ENCODE peak calls at places on chromosome 12, in four cellular contexts. H is stomach, Q is cardiac muscle cell, L is SK-N-SH. B is an unnamed sample.

GRCh38 chr12:22250762-22251161 is 83.7 kb downstream of the ST8SIA1 start:
- DNase-seq in H (no peak), Q (no peak), L (no peak), B (no peak)

GRCh38 chr12:67714648-67715047 is 66.1 kb downstream of the DYRK2 start:
- DNase-seq in H (no peak), Q (no peak), L (no peak), B (no peak)

GRCh38 chr12:20798561-20798960 is 11.9 kb upstream of the SLCO1B3 start:
- DNase-seq in H (no peak), Q (peak; percentile 28), L (peak; percentile 14), B (no peak)

GRCh38 chr12:82686223-82687019 is at the start of gene TMTC2:
- DNase-seq in H (peak; percentile 95), Q (peak; percentile 92), L (peak; percentile 95), B (peak; percentile 95)

GRCh38 chr12:27924350-27925140 is 48.0 kb downstream of the PTHLH start:
- DNase-seq in H (no peak), Q (no peak), L (no peak), B (no peak)

GRCh38 chr12:82174936-82175335 is 183.3 kb downstream of the CCDC59 start:
- DNase-seq in H (no peak), Q (no peak), L (no peak), B (no peak)

GRCh38 chr12:53227341-53227740 is 4.7 kb downstream of the RARG start:
- DNase-seq in H (no peak), Q (no peak), L (no peak), B (no peak)

GRCh38 chr12:131735863-131736806 is 25.2 kb downstream of the SFSWAP start:
- DNase-seq in H (no peak), Q (no peak), L (no peak), B (no peak)

GRCh38 chr12:111443586-111443985 is 37.9 kb downstream of the SH2B3 start:
- DNase-seq in H (peak; percentile 21), Q (no peak), L (no peak), B (no peak)

GRCh38 chr12:1630081-1630826 is 1.2 kb downstream of the WNT5B start:
- DNase-seq in H (peak; percentile 39), Q (peak; percentile 47), L (peak; percentile 88), B (peak; percentile 54)
- TF ChIP-seq CTCF in H (no peak), Q (peak; percentile 6), L (no peak), B (no peak)

GRCh38 chr12:92244036-92244435 is 98.4 kb upstream of the BTG1 start:
- DNase-seq in H (no peak), Q (peak; percentile 8), L (no peak), B (no peak)
- TF ChIP-seq CTCF in H (no peak), Q (peak; percentile 12), L (no peak), B (no peak)

DNA sequence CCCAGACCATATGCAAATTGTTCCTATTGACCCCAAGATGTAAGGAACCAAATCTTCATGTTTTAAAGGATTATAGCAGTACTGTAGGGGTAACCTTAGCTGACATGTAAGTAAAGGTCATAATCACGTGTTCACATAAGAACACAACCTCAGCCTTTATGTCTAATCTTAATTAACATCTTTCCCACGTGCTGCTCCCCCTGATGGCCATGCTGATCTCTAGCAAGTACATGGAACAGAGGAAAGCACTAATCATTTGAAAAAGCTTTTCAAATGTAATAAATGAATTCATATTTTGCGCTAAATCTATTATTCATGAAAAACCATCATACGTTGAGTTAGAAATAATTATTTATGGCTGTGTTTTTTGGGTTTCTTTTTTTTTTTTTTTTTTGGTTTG is 30.5 kb upstream of the ITPR2 start:
- DNase-seq in H (no peak), Q (no peak), L (no peak), B (no peak)
- TF ChIP-seq CTCF in H (no peak), Q (peak; percentile 31), L (peak; percentile 38), B (no peak)

DNA sequence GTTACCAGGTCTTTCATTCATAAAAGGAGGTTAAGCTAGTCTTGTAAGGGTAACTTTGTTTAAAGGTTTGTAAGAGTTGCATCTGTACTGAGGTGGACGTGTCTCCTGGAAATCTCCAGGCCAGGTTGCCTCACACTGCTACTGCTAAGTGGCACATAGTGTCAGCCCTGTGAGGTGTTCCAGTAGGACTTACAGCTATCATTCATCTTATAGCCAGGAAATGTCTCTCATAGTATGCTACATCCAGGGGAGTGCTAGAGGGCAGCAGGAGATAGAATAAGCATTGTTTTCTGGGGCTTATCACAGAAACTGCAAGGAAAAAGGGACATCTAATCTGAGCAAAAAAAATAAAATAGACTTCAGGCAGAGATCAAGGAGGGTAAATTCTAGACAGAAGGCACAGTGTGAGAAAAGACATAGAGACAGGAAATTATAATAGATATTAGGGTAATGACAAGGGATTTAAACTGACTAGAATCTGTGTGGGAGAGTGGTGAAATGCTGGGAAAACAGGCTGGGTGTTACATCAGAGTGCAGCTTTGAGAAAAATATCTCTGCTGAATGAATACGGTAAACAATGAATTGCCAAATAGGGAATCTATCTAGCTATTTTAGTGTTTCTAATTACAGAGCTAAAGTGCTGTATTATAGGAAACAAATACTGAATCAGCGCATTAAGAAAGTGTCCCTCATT is 205.0 kb upstream of the ABCD2 start:
- DNase-seq in H (no peak), Q (no peak), L (peak; percentile 7), B (no peak)
- TF ChIP-seq CTCF in H (no peak), Q (no peak), L (no peak), B (no peak)

DNA sequence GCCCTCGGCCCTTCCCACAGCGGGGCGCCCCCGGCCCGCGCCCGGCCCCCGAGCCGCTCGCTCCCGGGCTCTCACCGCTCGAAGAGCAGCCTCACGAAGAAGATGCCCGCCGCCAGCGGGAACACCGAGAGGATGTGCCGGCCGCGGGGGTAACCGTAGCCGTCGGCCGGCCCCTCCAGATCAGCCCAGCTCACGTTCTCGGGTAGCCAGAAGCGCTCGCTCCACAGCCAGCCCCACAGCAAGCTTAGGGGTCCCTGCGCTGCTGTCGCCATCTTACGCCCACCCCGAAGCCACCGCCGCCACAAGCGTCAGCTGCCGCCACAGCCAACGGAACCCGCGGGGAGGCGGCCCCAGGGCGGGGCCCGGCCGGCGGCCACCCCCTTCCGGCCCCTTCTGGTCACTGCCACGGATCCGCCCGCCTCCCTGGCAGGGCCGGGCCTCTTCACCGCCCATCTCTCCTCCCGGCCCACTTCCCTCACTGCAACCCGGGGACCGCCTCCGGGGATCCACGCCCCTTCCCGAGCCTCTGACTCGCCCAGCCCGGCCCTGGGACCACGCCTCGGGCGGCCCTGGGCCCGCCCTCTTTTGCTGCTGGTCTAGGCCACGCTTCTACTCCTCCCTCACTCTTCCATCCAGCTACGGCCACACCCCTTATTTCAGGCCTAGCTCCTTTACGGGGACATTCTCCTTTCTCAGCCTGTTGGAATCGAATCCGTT is at the start of gene CERS5:
- DNase-seq in H (peak; percentile 99), Q (peak; percentile 98), L (peak; percentile 99), B (peak; percentile 98)
- TF ChIP-seq CTCF in H (peak; percentile 33), Q (peak; percentile 3), L (no peak), B (peak; percentile 25)

GRCh38 chr12:56189918-56190694 is 823 bp upstream of the SMARCC2 start:
- DNase-seq in H (peak; percentile 86), Q (peak; percentile 81), L (peak; percentile 77), B (peak; percentile 87)
- TF ChIP-seq CTCF in H (no peak), Q (no peak), L (no peak), B (no peak)

GRCh38 chr12:57110189-57111045 is 745 bp downstream of the STAT6 start:
- DNase-seq in H (peak; percentile 68), Q (peak; percentile 54), L (peak; percentile 15), B (peak; percentile 89)
- TF ChIP-seq CTCF in H (no peak), Q (no peak), L (no peak), B (no peak)